ENCODE peak calls at places on chromosomes 16 and 17, in eight cellular contexts. One of them, this sample, is unnamed.

GRCh38 chr16:54936979-54937672 is 6.5 kb downstream of the IRX5 start:
- DNase-seq in dorsolateral prefrontal cortex: no peak
- DNase-seq in GM20000: peak
- DNase-seq in psoas muscle: peak
- DNase-seq in transverse colon: no peak
- DNase-seq in Calu3: no peak
- DNase-seq in body of pancreas: no peak
- DNase-seq in DND-41: no peak
- DNase-seq in this sample: peak

GRCh38 chr16:88854306-88855111 is 2.2 kb downstream of the GALNS start:
- DNase-seq in dorsolateral prefrontal cortex: no peak
- DNase-seq in GM20000: peak
- DNase-seq in psoas muscle: no peak
- DNase-seq in transverse colon: peak
- DNase-seq in Calu3: no peak
- DNase-seq in body of pancreas: no peak
- DNase-seq in DND-41: peak
- DNase-seq in this sample: peak

GRCh38 chr17:80892900-80893603 is 98.6 kb upstream of the CHMP6 start:
- DNase-seq in dorsolateral prefrontal cortex: no peak
- DNase-seq in GM20000: no peak
- DNase-seq in psoas muscle: peak
- DNase-seq in transverse colon: no peak
- DNase-seq in Calu3: no peak
- DNase-seq in body of pancreas: no peak
- DNase-seq in DND-41: no peak
- DNase-seq in this sample: peak

GRCh38 chr16:89187337-89188063 is 12.8 kb downstream of the SLC22A31 start:
- DNase-seq in dorsolateral prefrontal cortex: no peak
- DNase-seq in GM20000: no peak
- DNase-seq in psoas muscle: peak
- DNase-seq in transverse colon: no peak
- DNase-seq in Calu3: no peak
- DNase-seq in body of pancreas: no peak
- DNase-seq in DND-41: peak
- DNase-seq in this sample: peak

GRCh38 chr16:64459821-64460220 is 662.0 kb downstream of the CDH11 start:
- DNase-seq in dorsolateral prefrontal cortex: no peak
- DNase-seq in GM20000: no peak
- DNase-seq in psoas muscle: no peak
- DNase-seq in transverse colon: no peak
- DNase-seq in Calu3: no peak
- DNase-seq in body of pancreas: no peak
- DNase-seq in DND-41: no peak
- DNase-seq in this sample: no peak

GRCh38 chr16:24052466-24053324 is 203.4 kb upstream of the CACNG3 start:
- DNase-seq in dorsolateral prefrontal cortex: no peak
- DNase-seq in GM20000: no peak
- DNase-seq in psoas muscle: no peak
- DNase-seq in transverse colon: no peak
- DNase-seq in Calu3: no peak
- DNase-seq in body of pancreas: no peak
- DNase-seq in DND-41: no peak
- DNase-seq in this sample: no peak

GRCh38 chr16:77723108-77723514 is 797 bp downstream of the NUDT7 start:
- DNase-seq in dorsolateral prefrontal cortex: peak
- DNase-seq in GM20000: peak
- DNase-seq in psoas muscle: no peak
- DNase-seq in transverse colon: peak
- DNase-seq in Calu3: peak
- DNase-seq in body of pancreas: no peak
- DNase-seq in DND-41: peak
- DNase-seq in this sample: peak

GRCh38 chr16:69924777-69925191 is 26.4 kb upstream of the CLEC18A start:
- DNase-seq in dorsolateral prefrontal cortex: no peak
- DNase-seq in GM20000: no peak
- DNase-seq in psoas muscle: peak
- DNase-seq in transverse colon: no peak
- DNase-seq in Calu3: no peak
- DNase-seq in body of pancreas: peak
- DNase-seq in DND-41: no peak
- DNase-seq in this sample: no peak

GRCh38 chr16:62035115-62036092 is 834 bp downstream of the CDH8 start:
- DNase-seq in dorsolateral prefrontal cortex: peak
- DNase-seq in GM20000: no peak
- DNase-seq in psoas muscle: no peak
- DNase-seq in transverse colon: no peak
- DNase-seq in Calu3: no peak
- DNase-seq in body of pancreas: no peak
- DNase-seq in DND-41: no peak
- DNase-seq in this sample: no peak

GRCh38 chr17:53628011-53628410 is 194.7 kb upstream of the KIF2B start:
- DNase-seq in dorsolateral prefrontal cortex: no peak
- DNase-seq in GM20000: no peak
- DNase-seq in psoas muscle: no peak
- DNase-seq in transverse colon: no peak
- DNase-seq in Calu3: no peak
- DNase-seq in body of pancreas: no peak
- DNase-seq in DND-41: no peak
- DNase-seq in this sample: no peak

GRCh38 chr17:81735181-81736102 is 23.4 kb downstream of the SLC25A10 start:
- DNase-seq in dorsolateral prefrontal cortex: no peak
- DNase-seq in GM20000: peak
- DNase-seq in psoas muscle: no peak
- DNase-seq in transverse colon: peak
- DNase-seq in Calu3: peak
- DNase-seq in body of pancreas: peak
- DNase-seq in DND-41: no peak
- DNase-seq in this sample: no peak

GRCh38 chr16:17366299-17366961 is 104.3 kb downstream of the XYLT1 start:
- DNase-seq in dorsolateral prefrontal cortex: no peak
- DNase-seq in GM20000: no peak
- DNase-seq in psoas muscle: no peak
- DNase-seq in transverse colon: no peak
- DNase-seq in Calu3: no peak
- DNase-seq in body of pancreas: no peak
- DNase-seq in DND-41: no peak
- DNase-seq in this sample: no peak

GRCh38 chr16:17368951-17369350 is 101.8 kb downstream of the XYLT1 start:
- DNase-seq in dorsolateral prefrontal cortex: no peak
- DNase-seq in GM20000: no peak
- DNase-seq in psoas muscle: no peak
- DNase-seq in transverse colon: no peak
- DNase-seq in Calu3: no peak
- DNase-seq in body of pancreas: no peak
- DNase-seq in DND-41: no peak
- DNase-seq in this sample: peak

GRCh38 chr16:17367034-17367433 is 103.7 kb downstream of the XYLT1 start:
- DNase-seq in dorsolateral prefrontal cortex: no peak
- DNase-seq in GM20000: peak
- DNase-seq in psoas muscle: no peak
- DNase-seq in transverse colon: no peak
- DNase-seq in Calu3: no peak
- DNase-seq in body of pancreas: no peak
- DNase-seq in DND-41: no peak
- DNase-seq in this sample: peak

GRCh38 chr16:17368511-17368910 is 102.2 kb downstream of the XYLT1 start:
- DNase-seq in dorsolateral prefrontal cortex: no peak
- DNase-seq in GM20000: no peak
- DNase-seq in psoas muscle: no peak
- DNase-seq in transverse colon: no peak
- DNase-seq in Calu3: no peak
- DNase-seq in body of pancreas: no peak
- DNase-seq in DND-41: no peak
- DNase-seq in this sample: no peak

GRCh38 chr16:17367932-17368331 is 102.8 kb downstream of the XYLT1 start:
- DNase-seq in dorsolateral prefrontal cortex: no peak
- DNase-seq in GM20000: no peak
- DNase-seq in psoas muscle: no peak
- DNase-seq in transverse colon: peak
- DNase-seq in Calu3: no peak
- DNase-seq in body of pancreas: no peak
- DNase-seq in DND-41: no peak
- DNase-seq in this sample: no peak
- TF ChIP-seq CTCF in dorsolateral prefrontal cortex: no peak
- TF ChIP-seq CTCF in GM20000: no peak
- TF ChIP-seq CTCF in psoas muscle: no peak
- TF ChIP-seq CTCF in transverse colon: peak
- TF ChIP-seq CTCF in Calu3: no peak
- TF ChIP-seq CTCF in body of pancreas: no peak
- TF ChIP-seq CTCF in DND-41: no peak
- TF ChIP-seq CTCF in this sample: no peak

GRCh38 chr16:85843471-85844168 is 44.1 kb downstream of the COX4I1 start:
- DNase-seq in dorsolateral prefrontal cortex: peak
- DNase-seq in GM20000: no peak
- DNase-seq in psoas muscle: no peak
- DNase-seq in transverse colon: no peak
- DNase-seq in Calu3: no peak
- DNase-seq in body of pancreas: no peak
- DNase-seq in DND-41: no peak
- DNase-seq in this sample: no peak
- TF ChIP-seq CTCF in dorsolateral prefrontal cortex: no peak
- TF ChIP-seq CTCF in GM20000: no peak
- TF ChIP-seq CTCF in psoas muscle: no peak
- TF ChIP-seq CTCF in transverse colon: no peak
- TF ChIP-seq CTCF in Calu3: no peak
- TF ChIP-seq CTCF in body of pancreas: no peak
- TF ChIP-seq CTCF in DND-41: no peak
- TF ChIP-seq CTCF in this sample: no peak

GRCh38 chr16:17241264-17241835 is 229.4 kb downstream of the XYLT1 start:
- DNase-seq in dorsolateral prefrontal cortex: no peak
- DNase-seq in GM20000: no peak
- DNase-seq in psoas muscle: peak
- DNase-seq in transverse colon: no peak
- DNase-seq in Calu3: no peak
- DNase-seq in body of pancreas: no peak
- DNase-seq in DND-41: no peak
- DNase-seq in this sample: no peak
- TF ChIP-seq CTCF in dorsolateral prefrontal cortex: no peak
- TF ChIP-seq CTCF in GM20000: no peak
- TF ChIP-seq CTCF in psoas muscle: no peak
- TF ChIP-seq CTCF in transverse colon: no peak
- TF ChIP-seq CTCF in Calu3: no peak
- TF ChIP-seq CTCF in body of pancreas: no peak
- TF ChIP-seq CTCF in DND-41: no peak
- TF ChIP-seq CTCF in this sample: no peak

GRCh38 chr17:8576895-8577294 is 53.6 kb downstream of the MYH10 start:
- DNase-seq in dorsolateral prefrontal cortex: no peak
- DNase-seq in GM20000: no peak
- DNase-seq in psoas muscle: no peak
- DNase-seq in transverse colon: no peak
- DNase-seq in Calu3: no peak
- DNase-seq in body of pancreas: no peak
- DNase-seq in DND-41: no peak
- DNase-seq in this sample: no peak

GRCh38 chr17:8572767-8573166 is 57.8 kb downstream of the MYH10 start:
- DNase-seq in dorsolateral prefrontal cortex: no peak
- DNase-seq in GM20000: no peak
- DNase-seq in psoas muscle: no peak
- DNase-seq in transverse colon: no peak
- DNase-seq in Calu3: no peak
- DNase-seq in body of pancreas: no peak
- DNase-seq in DND-41: no peak
- DNase-seq in this sample: no peak

GRCh38 chr17:8577868-8578267 is 52.7 kb downstream of the MYH10 start:
- DNase-seq in dorsolateral prefrontal cortex: no peak
- DNase-seq in GM20000: no peak
- DNase-seq in psoas muscle: no peak
- DNase-seq in transverse colon: no peak
- DNase-seq in Calu3: no peak
- DNase-seq in body of pancreas: no peak
- DNase-seq in DND-41: no peak
- DNase-seq in this sample: peak

DNA sequence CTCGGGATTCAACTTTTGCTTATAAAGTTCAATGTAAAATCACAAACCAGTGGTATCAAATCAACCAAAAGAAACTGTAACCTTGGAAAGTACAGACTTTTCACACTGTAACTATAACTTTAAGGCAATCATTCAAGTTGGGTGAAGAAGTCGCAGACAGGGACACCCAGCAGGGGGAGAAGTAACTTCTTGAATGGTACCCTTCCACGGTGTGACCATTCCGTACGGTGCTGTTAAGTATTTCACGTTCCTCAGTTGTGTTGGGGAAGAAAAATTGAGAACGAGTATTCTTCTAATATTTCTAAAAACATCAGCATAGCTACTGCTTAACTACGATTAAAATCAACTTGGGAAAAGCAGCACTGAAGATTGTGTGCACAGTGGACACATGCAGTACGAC is 55.8 kb downstream of the MYH10 start:
- DNase-seq in dorsolateral prefrontal cortex: no peak
- DNase-seq in GM20000: no peak
- DNase-seq in psoas muscle: no peak
- DNase-seq in transverse colon: no peak
- DNase-seq in Calu3: no peak
- DNase-seq in body of pancreas: no peak
- DNase-seq in DND-41: no peak
- DNase-seq in this sample: no peak
- TF ChIP-seq CTCF in dorsolateral prefrontal cortex: no peak
- TF ChIP-seq CTCF in GM20000: no peak
- TF ChIP-seq CTCF in psoas muscle: peak
- TF ChIP-seq CTCF in transverse colon: no peak
- TF ChIP-seq CTCF in Calu3: no peak
- TF ChIP-seq CTCF in body of pancreas: no peak
- TF ChIP-seq CTCF in DND-41: peak
- TF ChIP-seq CTCF in this sample: no peak

This sample was measured in activated CD8-positive, alpha-beta T cell treated with anti-CD3 and anti-CD28 coated beads for 36 hours.